ENCODE peak calls at places on chromosomes 1 and 21, in five cellular contexts. One of them, this sample, is unnamed.

GRCh38 chr1:228240411-228241240 is 32.8 kb downstream of the OBSCN start:
- DNase-seq in ecto neural progenitor cell: no peak
- DNase-seq in right lobe of liver: no peak
- DNase-seq in LHCN-M2: no peak
- DNase-seq in fibroblast of lung: no peak
- DNase-seq in this sample: no peak

GRCh38 chr1:53644909-53645689 is 93.9 kb downstream of the GLIS1 start:
- DNase-seq in ecto neural progenitor cell: no peak
- DNase-seq in right lobe of liver: peak; percentile 5
- DNase-seq in LHCN-M2: no peak
- DNase-seq in fibroblast of lung: no peak
- DNase-seq in this sample: no peak

GRCh38 chr1:114585221-114585620 is 3.8 kb upstream of the BCAS2 start:
- DNase-seq in ecto neural progenitor cell: no peak
- DNase-seq in right lobe of liver: no peak
- DNase-seq in LHCN-M2: no peak
- DNase-seq in fibroblast of lung: no peak
- DNase-seq in this sample: peak; percentile 11

GRCh38 chr1:3283849-3284248 is 170.6 kb upstream of the ARHGEF16 start:
- DNase-seq in ecto neural progenitor cell: peak; percentile 72
- DNase-seq in right lobe of liver: no peak
- DNase-seq in LHCN-M2: no peak
- DNase-seq in fibroblast of lung: peak; percentile 4
- DNase-seq in this sample: no peak

GRCh38 chr1:6935379-6936307 is 150.4 kb downstream of the CAMTA1 start:
- DNase-seq in ecto neural progenitor cell: no peak
- DNase-seq in right lobe of liver: no peak
- DNase-seq in LHCN-M2: peak; percentile 31
- DNase-seq in fibroblast of lung: no peak
- DNase-seq in this sample: no peak

GRCh38 chr1:22717038-22717758 is 6.6 kb downstream of the EPHB2 start:
- DNase-seq in ecto neural progenitor cell: no peak
- DNase-seq in right lobe of liver: no peak
- DNase-seq in LHCN-M2: no peak
- DNase-seq in fibroblast of lung: no peak
- DNase-seq in this sample: no peak

GRCh38 chr1:10415211-10415930 is 14.9 kb upstream of the CENPS start:
- DNase-seq in ecto neural progenitor cell: no peak
- DNase-seq in right lobe of liver: peak; percentile 51
- DNase-seq in LHCN-M2: peak; percentile 34
- DNase-seq in fibroblast of lung: peak; percentile 75
- DNase-seq in this sample: peak; percentile 48

GRCh38 chr21:31946236-31946635 is 73.4 kb downstream of the HUNK start:
- DNase-seq in ecto neural progenitor cell: no peak
- DNase-seq in right lobe of liver: no peak
- DNase-seq in LHCN-M2: no peak
- DNase-seq in fibroblast of lung: no peak
- DNase-seq in this sample: no peak

GRCh38 chr1:181588631-181589030 is 105.3 kb downstream of the CACNA1E start:
- DNase-seq in ecto neural progenitor cell: no peak
- DNase-seq in right lobe of liver: no peak
- DNase-seq in LHCN-M2: no peak
- DNase-seq in fibroblast of lung: no peak
- DNase-seq in this sample: no peak

GRCh38 chr1:229024528-229025119 is 246.3 kb upstream of the RAB4A start:
- DNase-seq in ecto neural progenitor cell: no peak
- DNase-seq in right lobe of liver: no peak
- DNase-seq in LHCN-M2: peak; percentile 68
- DNase-seq in fibroblast of lung: peak; percentile 85
- DNase-seq in this sample: peak; percentile 58

GRCh38 chr1:224565186-224565585 is 50.9 kb upstream of the CNIH3 start:
- DNase-seq in ecto neural progenitor cell: no peak
- DNase-seq in right lobe of liver: no peak
- DNase-seq in LHCN-M2: peak; percentile 98
- DNase-seq in fibroblast of lung: peak; percentile 92
- DNase-seq in this sample: peak; percentile 97

GRCh38 chr1:1623631-1624442 is 8.1 kb upstream of the MMP23B start:
- DNase-seq in ecto neural progenitor cell: no peak
- DNase-seq in right lobe of liver: peak; percentile 56
- DNase-seq in LHCN-M2: no peak
- DNase-seq in fibroblast of lung: no peak
- DNase-seq in this sample: no peak

GRCh38 chr1:21257431-21258135 is 32.7 kb downstream of the ECE1 start:
- DNase-seq in ecto neural progenitor cell: no peak
- DNase-seq in right lobe of liver: peak; percentile 68
- DNase-seq in LHCN-M2: no peak
- DNase-seq in fibroblast of lung: no peak
- DNase-seq in this sample: no peak

GRCh38 chr21:38819719-38820147 is 14.0 kb downstream of the ETS2 start:
- DNase-seq in ecto neural progenitor cell: no peak
- DNase-seq in right lobe of liver: peak; percentile 50
- DNase-seq in LHCN-M2: peak; percentile 63
- DNase-seq in fibroblast of lung: peak; percentile 56
- DNase-seq in this sample: peak; percentile 54

GRCh38 chr1:17765444-17766411 is 10.6 kb downstream of the ACTL8 start:
- DNase-seq in ecto neural progenitor cell: no peak
- DNase-seq in right lobe of liver: no peak
- DNase-seq in LHCN-M2: peak; percentile 87
- DNase-seq in fibroblast of lung: peak; percentile 88
- DNase-seq in this sample: peak; percentile 91

GRCh38 chr1:202599669-202600431 is 110.4 kb downstream of the SYT2 start:
- DNase-seq in ecto neural progenitor cell: peak; percentile 73
- DNase-seq in right lobe of liver: no peak
- DNase-seq in LHCN-M2: peak; percentile 68
- DNase-seq in fibroblast of lung: peak; percentile 83
- DNase-seq in this sample: peak; percentile 75

GRCh38 chr1:44030606-44031050 is 634 bp downstream of the SLC6A9 start:
- DNase-seq in ecto neural progenitor cell: peak; percentile 85
- DNase-seq in right lobe of liver: no peak
- DNase-seq in LHCN-M2: peak; percentile 31
- DNase-seq in fibroblast of lung: peak; percentile 33
- DNase-seq in this sample: no peak

GRCh38 chr1:94463765-94464330 is 45.7 kb downstream of the ABCD3 start:
- DNase-seq in ecto neural progenitor cell: no peak
- DNase-seq in right lobe of liver: no peak
- DNase-seq in LHCN-M2: peak; percentile 62
- DNase-seq in fibroblast of lung: peak; percentile 59
- DNase-seq in this sample: peak; percentile 59

This sample was measured in HFFc6.